ENCODE peak calls at places on chromosomes 7 and 10, in six cellular contexts. V, B, X, A, G and K are unnamed samples.
A peak's percentile ranks its signal among the peaks of the same experiment; 100 is the strongest.

GRCh38 chr7:4042402-4042801 is 639.7 kb upstream of the FOXK1 start:
- DNase-seq in V (no peak), G (no peak), B (no peak), A (no peak), X (no peak), K (no peak)

GRCh38 chr10:70849582-70850016 is 33.9 kb downstream of the SGPL1 start:
- DNase-seq in G (peak; percentile 86), B (no peak), A (peak; percentile 76), V (no peak), X (no peak), K (peak; percentile 86)

GRCh38 chr10:103652599-103653281 is 159.2 kb downstream of the NEURL1 start:
- DNase-seq in A (no peak), V (no peak), G (no peak), B (no peak), X (no peak), K (no peak)

GRCh38 chr10:95134490-95134889 is 59.5 kb upstream of the ACSM6 start:
- DNase-seq in X (no peak), V (no peak), B (no peak), G (no peak), A (no peak), K (no peak)

GRCh38 chr10:78330884-78331283 is 297.2 kb downstream of the RPS24 start:
- DNase-seq in A (no peak), G (no peak), B (no peak), V (no peak), X (no peak), K (no peak)

GRCh38 chr10:3397231-3397630 is 224.6 kb upstream of the PITRM1 start:
- DNase-seq in G (no peak), V (no peak), A (peak; percentile 69), X (no peak), B (no peak), K (no peak)

GRCh38 chr10:126160971-126161630 is 227.2 kb downstream of the ADAM12 start:
- DNase-seq in X (no peak), B (no peak), G (no peak), A (peak; percentile 22), V (no peak), K (no peak)

GRCh38 chr10:1390200-1390599 is 334.0 kb downstream of the WDR37 start:
- DNase-seq in V (no peak), G (no peak), A (no peak), X (no peak), B (no peak), K (no peak)

GRCh38 chr7:46201966-46202365 is 280.9 kb upstream of the IGFBP3 start:
- DNase-seq in X (no peak), V (no peak), B (no peak), G (no peak), A (no peak), K (no peak)

GRCh38 chr7:31785081-31785480 is 98.1 kb downstream of the PPP1R17 start:
- DNase-seq in A (no peak), B (no peak), V (no peak), G (no peak), X (no peak), K (no peak)

GRCh38 chr10:34403512-34403911 is 411.6 kb downstream of the PARD3 start:
- DNase-seq in B (no peak), A (no peak), G (peak; percentile 14), X (no peak), V (no peak), K (peak; percentile 11)

GRCh38 chr7:128934361-128935352 is 3.1 kb upstream of the IRF5 start:
- DNase-seq in A (no peak), B (peak; percentile 80), G (no peak), X (no peak), V (no peak), K (no peak)

GRCh38 chr7:29649876-29650275 is 86.2 kb downstream of the PRR15 start:
- DNase-seq in G (no peak), V (no peak), X (no peak), B (no peak), A (no peak), K (no peak)

GRCh38 chr7:96996111-96996936 is 9.0 kb upstream of the DLX6 start:
- DNase-seq in V (no peak), X (no peak), B (no peak), G (no peak), A (no peak), K (no peak)

GRCh38 chr10:119541459-119542356 is 811 bp downstream of the RGS10 start:
- DNase-seq in G (no peak), X (peak; percentile 10), V (no peak), B (peak; percentile 62), A (peak; percentile 26), K (no peak)

GRCh38 chr10:125448596-125448995 is 234.4 kb downstream of the TEX36 start:
- DNase-seq in A (peak; percentile 30), X (peak; percentile 26), G (no peak), B (no peak), V (peak; percentile 3), K (no peak)

GRCh38 chr10:122323188-122323587 is 51.3 kb upstream of the PLEKHA1 start:
- DNase-seq in A (no peak), G (no peak), X (no peak), B (no peak), V (no peak), K (no peak)

GRCh38 chr7:82633592-82633991 is 190.0 kb upstream of the CACNA2D1 start:
- DNase-seq in G (no peak), X (no peak), B (no peak), V (no peak), A (no peak), K (no peak)

GRCh38 chr10:70528726-70529362 is 50.3 kb downstream of the PALD1 start:
- DNase-seq in G (peak; percentile 68), B (no peak), A (peak; percentile 87), V (peak; percentile 34), X (peak; percentile 16), K (peak; percentile 45)

GRCh38 chr10:48251152-48251524 is 23.4 kb downstream of the FRMPD2 start:
- DNase-seq in V (peak; percentile 39), X (peak; percentile 9), G (peak; percentile 13), A (no peak), B (no peak), K (no peak)

GRCh38 chr7:1197997-1198632 is 34.6 kb upstream of the UNCX start:
- DNase-seq in B (no peak), A (peak; percentile 69), G (peak; percentile 32), X (no peak), V (no peak), K (peak; percentile 94)

GRCh38 chr7:1192171-1192676 is 32.2 kb upstream of the ZFAND2A start:
- DNase-seq in B (no peak), G (peak; percentile 96), A (peak; percentile 76), V (no peak), X (no peak), K (peak; percentile 70)

GRCh38 chr7:1189986-1190772 is 30.2 kb upstream of the ZFAND2A start:
- DNase-seq in B (no peak), X (no peak), V (no peak), A (no peak), G (no peak), K (no peak)

GRCh38 chr7:1196950-1197349 is 35.7 kb upstream of the UNCX start:
- DNase-seq in G (no peak), X (no peak), A (no peak), B (no peak), V (no peak), K (no peak)

DNA sequence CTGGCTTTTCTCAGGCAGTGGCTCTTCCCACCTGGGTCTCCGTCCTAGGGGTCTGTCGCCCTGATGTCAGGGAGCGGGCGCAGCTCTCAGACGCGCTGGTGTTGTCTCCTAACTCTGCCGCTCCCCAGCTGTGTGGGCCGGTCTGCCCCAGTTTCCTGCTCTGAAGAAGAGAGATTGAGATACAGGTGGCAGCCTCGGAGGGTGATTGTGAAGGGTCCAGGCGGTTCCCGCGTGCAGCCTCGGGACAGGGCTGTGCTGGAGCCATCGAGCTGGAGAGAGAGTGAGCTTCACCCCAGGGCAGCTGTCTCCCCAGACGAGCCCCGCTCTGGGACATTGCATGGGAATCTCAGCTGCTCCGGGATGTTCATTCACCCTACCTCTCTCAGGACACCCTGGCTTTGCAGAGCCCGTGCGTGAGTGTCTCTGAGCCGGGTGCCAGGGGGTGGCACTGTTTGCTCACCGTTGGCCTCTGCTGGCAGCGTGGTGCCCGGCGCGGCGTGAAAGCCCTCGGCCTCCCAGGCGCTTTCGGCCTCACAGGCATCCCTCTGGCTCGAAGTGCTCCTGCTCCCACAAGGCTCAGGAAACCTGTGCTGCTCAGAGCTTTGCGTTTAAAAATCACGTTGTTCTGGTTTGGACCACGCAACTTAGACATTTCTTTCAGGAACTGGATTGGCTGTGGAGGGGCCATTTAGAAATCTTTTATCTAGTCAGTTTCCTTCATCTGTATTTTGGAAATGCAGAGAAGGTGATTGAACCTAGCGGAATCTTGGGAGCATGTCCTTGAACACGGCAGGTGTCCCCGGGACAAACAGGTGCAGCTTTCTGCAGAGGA is 33.8 kb upstream of the ZFAND2A start:
- DNase-seq in A (peak; percentile 77), V (peak; percentile 81), B (no peak), G (peak; percentile 51), X (peak; percentile 65), K (peak; percentile 45)
- TF ChIP-seq CTCF in A (peak; percentile 83), V (peak; percentile 54), B (no peak), G (peak; percentile 35), X (peak; percentile 41), K (peak; percentile 76)

GRCh38 chr7:120700806-120701205 is 157.1 kb downstream of the TSPAN12 start:
- DNase-seq in B (no peak), V (no peak), G (no peak), A (no peak), X (no peak), K (no peak)
- TF ChIP-seq CTCF in B (no peak), V (no peak), G (no peak), A (no peak), X (no peak), K (no peak)

DNA sequence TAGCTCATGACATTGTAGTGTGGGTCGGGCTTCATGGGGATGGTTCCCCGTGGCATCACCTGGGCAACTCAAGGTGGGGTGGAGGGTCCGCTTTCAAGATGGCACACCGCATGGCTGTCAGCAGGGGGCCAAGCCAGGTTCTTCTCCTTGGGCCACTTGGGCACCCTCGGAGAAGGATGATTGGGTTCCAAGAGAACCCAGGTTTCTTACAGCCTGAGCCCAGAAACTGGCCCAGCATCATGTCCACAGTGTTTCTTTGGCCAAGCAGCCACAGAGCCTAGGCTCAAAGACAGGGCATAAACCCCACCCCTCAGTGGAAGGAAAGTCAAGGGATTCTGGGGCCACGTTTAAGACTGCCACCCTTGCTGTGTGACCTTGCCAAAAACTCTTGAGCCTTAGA is 110.6 kb downstream of the PTPN20 start:
- DNase-seq in X (no peak), G (no peak), V (no peak), B (peak; percentile 16), A (no peak), K (no peak)
- TF ChIP-seq CTCF in X (no peak), G (no peak), V (no peak), B (no peak), A (no peak), K (peak; percentile 67)

DNA sequence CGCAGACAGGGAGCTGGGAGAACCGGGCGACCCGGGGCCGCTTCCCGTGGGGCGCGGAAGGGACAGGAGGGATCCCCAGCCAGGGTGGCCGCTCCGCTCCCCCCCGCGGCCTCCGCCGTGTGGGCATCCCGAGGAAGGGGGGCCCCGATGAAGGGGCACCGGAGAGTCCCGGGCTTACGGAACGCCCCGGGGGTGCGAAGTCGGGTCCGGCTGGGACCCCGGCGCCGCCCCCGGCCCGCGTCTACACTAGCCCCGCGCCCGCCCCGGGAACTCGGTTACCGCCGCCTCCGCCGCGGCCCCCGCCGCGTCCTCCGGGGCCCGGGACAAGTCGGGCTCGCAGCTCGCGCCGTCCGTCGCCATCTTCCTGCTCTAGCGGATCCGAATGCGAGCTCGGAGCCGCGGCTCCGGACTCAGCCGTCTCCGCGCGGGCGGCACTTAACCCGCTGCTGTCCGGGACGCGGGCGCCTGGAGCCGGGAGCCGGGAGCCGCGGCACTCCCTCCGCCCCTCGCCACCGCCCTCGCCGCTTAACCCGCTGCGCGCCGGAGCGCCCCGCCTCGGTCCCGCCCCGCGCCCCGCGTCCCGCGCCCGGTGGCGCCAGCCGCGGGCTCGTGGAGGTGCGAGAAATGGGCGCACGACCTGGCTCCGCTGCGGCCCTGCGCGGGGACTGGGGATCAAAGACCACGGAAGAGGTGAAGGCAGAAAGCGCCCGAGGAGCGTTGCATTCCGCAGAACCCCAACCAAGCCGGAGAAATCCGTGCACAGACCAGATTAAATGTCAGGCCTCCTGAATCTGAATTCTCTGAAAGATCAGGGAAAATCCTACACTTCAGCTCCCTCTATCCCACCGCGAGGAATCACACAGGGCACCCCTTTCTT is at the start of gene CTTNBP2:
- DNase-seq in V (peak; percentile 62), B (peak; percentile 44), A (peak; percentile 28), X (peak; percentile 59), G (peak; percentile 44), K (no peak)
- TF ChIP-seq CTCF in V (no peak), B (no peak), A (peak; percentile 12), X (no peak), G (no peak), K (no peak)